ENCODE peak calls at places on chromosomes 2 and 18, in four cellular contexts. One of them, this sample, is unnamed.

GRCh38 chr2:89763254-89763580 is 1071.7 kb downstream of the RPIA start:
- DNase-seq in upper lobe of left lung: no peak
- DNase-seq in GM23338: peak; percentile 83
- DNase-seq in suprapubic skin: peak; percentile 59
- DNase-seq in this sample: peak; percentile 75

GRCh38 chr2:189210250-189211075 is 30.9 kb upstream of the COL5A2 start:
- DNase-seq in upper lobe of left lung: no peak
- DNase-seq in GM23338: no peak
- DNase-seq in suprapubic skin: peak; percentile 57
- DNase-seq in this sample: no peak

GRCh38 chr2:9071032-9071431 is 67.5 kb upstream of the MBOAT2 start:
- DNase-seq in upper lobe of left lung: peak; percentile 55
- DNase-seq in GM23338: no peak
- DNase-seq in suprapubic skin: no peak
- DNase-seq in this sample: no peak

GRCh38 chr2:28633739-28634138 is 117.9 kb upstream of the PPP1CB start:
- DNase-seq in upper lobe of left lung: no peak
- DNase-seq in GM23338: no peak
- DNase-seq in suprapubic skin: no peak
- DNase-seq in this sample: no peak

GRCh38 chr2:55490554-55490953 is 29.0 kb upstream of the CFAP36 start:
- DNase-seq in upper lobe of left lung: peak; percentile 45
- DNase-seq in GM23338: peak; percentile 68
- DNase-seq in suprapubic skin: no peak
- DNase-seq in this sample: no peak

GRCh38 chr2:231526341-231527090 is 3.7 kb downstream of the NMUR1 start:
- DNase-seq in upper lobe of left lung: no peak
- DNase-seq in GM23338: no peak
- DNase-seq in suprapubic skin: no peak
- DNase-seq in this sample: no peak

GRCh38 chr2:203559640-203560039 is 24.5 kb upstream of the RAPH1 start:
- DNase-seq in upper lobe of left lung: no peak
- DNase-seq in GM23338: no peak
- DNase-seq in suprapubic skin: no peak
- DNase-seq in this sample: no peak

GRCh38 chr2:18690342-18690741 is 101.0 kb upstream of the NT5C1B start:
- DNase-seq in upper lobe of left lung: no peak
- DNase-seq in GM23338: peak; percentile 84
- DNase-seq in suprapubic skin: no peak
- DNase-seq in this sample: no peak

GRCh38 chr2:230457073-230457768 is 41.2 kb downstream of the SP100 start:
- DNase-seq in upper lobe of left lung: peak; percentile 50
- DNase-seq in GM23338: no peak
- DNase-seq in suprapubic skin: no peak
- DNase-seq in this sample: no peak

GRCh38 chr18:61448316-61448715 is 115.1 kb downstream of the CDH20 start:
- DNase-seq in upper lobe of left lung: no peak
- DNase-seq in GM23338: no peak
- DNase-seq in suprapubic skin: no peak
- DNase-seq in this sample: no peak

GRCh38 chr2:46258937-46259781 is 38.0 kb upstream of the EPAS1 start:
- DNase-seq in upper lobe of left lung: no peak
- DNase-seq in GM23338: no peak
- DNase-seq in suprapubic skin: peak; percentile 34
- DNase-seq in this sample: no peak

GRCh38 chr2:187526776-187527175 is 27.5 kb downstream of the TFPI start:
- DNase-seq in upper lobe of left lung: no peak
- DNase-seq in GM23338: no peak
- DNase-seq in suprapubic skin: no peak
- DNase-seq in this sample: no peak

GRCh38 chr2:187397870-187398269 is 50.2 kb downstream of the CALCRL start:
- DNase-seq in upper lobe of left lung: no peak
- DNase-seq in GM23338: no peak
- DNase-seq in suprapubic skin: no peak
- DNase-seq in this sample: no peak

GRCh38 chr2:120566331-120567035 is 169.2 kb upstream of the GLI2 start:
- DNase-seq in upper lobe of left lung: no peak
- DNase-seq in GM23338: no peak
- DNase-seq in suprapubic skin: no peak
- DNase-seq in this sample: no peak

GRCh38 chr2:166239548-166239947 is 111.7 kb upstream of the SCN1A start:
- DNase-seq in upper lobe of left lung: no peak
- DNase-seq in GM23338: no peak
- DNase-seq in suprapubic skin: no peak
- DNase-seq in this sample: no peak

GRCh38 chr2:236712304-236712703 is 142.7 kb downstream of the ACKR3 start:
- DNase-seq in upper lobe of left lung: no peak
- DNase-seq in GM23338: no peak
- DNase-seq in suprapubic skin: no peak
- DNase-seq in this sample: no peak

GRCh38 chr2:1835581-1836201 is 91.4 kb upstream of the PXDN start:
- DNase-seq in upper lobe of left lung: no peak
- DNase-seq in GM23338: no peak
- DNase-seq in suprapubic skin: no peak
- DNase-seq in this sample: no peak

GRCh38 chr18:50401888-50402287 is 27.0 kb downstream of the SKA1 start:
- DNase-seq in upper lobe of left lung: peak; percentile 54
- DNase-seq in GM23338: peak; percentile 77
- DNase-seq in suprapubic skin: no peak
- DNase-seq in this sample: no peak

GRCh38 chr18:12307251-12307736 is 747 bp upstream of the TUBB6 start:
- DNase-seq in upper lobe of left lung: no peak
- DNase-seq in GM23338: peak; percentile 64
- DNase-seq in suprapubic skin: peak; percentile 72
- DNase-seq in this sample: peak; percentile 79

GRCh38 chr2:61597300-61598289 is 59.4 kb upstream of the XPO1 start:
- DNase-seq in upper lobe of left lung: no peak
- DNase-seq in GM23338: peak; percentile 92
- DNase-seq in suprapubic skin: no peak
- DNase-seq in this sample: no peak

GRCh38 chr2:73291461-73292315 is 1.7 kb downstream of the EGR4 start:
- DNase-seq in upper lobe of left lung: no peak
- DNase-seq in GM23338: peak; percentile 79
- DNase-seq in suprapubic skin: no peak
- DNase-seq in this sample: peak; percentile 74

GRCh38 chr2:224658776-224659175 is 57.4 kb downstream of the CCDC195 start:
- DNase-seq in upper lobe of left lung: no peak
- DNase-seq in GM23338: no peak
- DNase-seq in suprapubic skin: no peak
- DNase-seq in this sample: no peak

GRCh38 chr2:174902491-174903242 is 102.5 kb downstream of the CHN1 start:
- DNase-seq in upper lobe of left lung: no peak
- DNase-seq in GM23338: no peak
- DNase-seq in suprapubic skin: no peak
- DNase-seq in this sample: no peak

GRCh38 chr2:145987797-145988196 is 1467.9 kb upstream of the ZEB2 start:
- DNase-seq in upper lobe of left lung: no peak
- DNase-seq in GM23338: no peak
- DNase-seq in suprapubic skin: no peak
- DNase-seq in this sample: no peak

GRCh38 chr2:234996467-234997270 is 44.9 kb downstream of the SH3BP4 start:
- DNase-seq in upper lobe of left lung: no peak
- DNase-seq in GM23338: peak; percentile 96
- DNase-seq in suprapubic skin: no peak
- DNase-seq in this sample: no peak
- TF ChIP-seq POLR2AphosphoS5 in upper lobe of left lung: no peak
- TF ChIP-seq POLR2AphosphoS5 in GM23338: no peak
- TF ChIP-seq POLR2AphosphoS5 in suprapubic skin: no peak
- TF ChIP-seq POLR2AphosphoS5 in this sample: no peak

DNA sequence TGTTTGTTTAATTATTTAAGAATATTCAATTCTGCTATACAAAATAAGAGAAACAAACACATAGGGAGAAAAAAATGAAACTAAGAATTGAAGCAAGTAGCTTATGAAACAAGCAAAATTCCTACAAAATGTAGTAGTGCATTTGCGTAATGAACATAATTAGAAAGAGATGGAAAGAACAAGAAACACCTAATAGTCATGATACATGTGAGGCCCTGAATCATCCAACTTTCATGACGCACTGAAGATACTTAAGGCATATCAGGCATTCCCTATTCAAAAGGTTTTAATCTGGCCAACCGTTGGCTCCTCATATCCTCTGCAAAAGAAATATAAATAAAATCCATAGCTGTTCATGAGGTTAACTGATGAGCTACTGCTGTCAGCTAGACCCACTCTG is 14.5 kb upstream of the NAB1 start:
- DNase-seq in upper lobe of left lung: no peak
- DNase-seq in GM23338: no peak
- DNase-seq in suprapubic skin: no peak
- DNase-seq in this sample: no peak
- H3K27ac ChIP-seq in upper lobe of left lung: no peak overlapping the region
- H3K27ac ChIP-seq in GM23338: no peak overlapping the region
- H3K27ac ChIP-seq in suprapubic skin: no peak overlapping the region
- H3K27ac ChIP-seq in this sample: no peak overlapping the region

GRCh38 chr2:64988420-64989125 is 626 bp upstream of the SLC1A4 start:
- DNase-seq in upper lobe of left lung: peak; percentile 70
- DNase-seq in GM23338: peak; percentile 66
- DNase-seq in suprapubic skin: peak; percentile 68
- DNase-seq in this sample: peak; percentile 85
- TF ChIP-seq POLR2AphosphoS5 in upper lobe of left lung: no peak
- TF ChIP-seq POLR2AphosphoS5 in GM23338: peak; percentile 16
- TF ChIP-seq POLR2AphosphoS5 in suprapubic skin: no peak
- TF ChIP-seq POLR2AphosphoS5 in this sample: peak; percentile 67

GRCh38 chr2:108316194-108316880 is 27.6 kb downstream of the SULT1C2 start:
- DNase-seq in upper lobe of left lung: no peak
- DNase-seq in GM23338: peak; percentile 34
- DNase-seq in suprapubic skin: no peak
- DNase-seq in this sample: no peak
- H3K27ac ChIP-seq in upper lobe of left lung: peak overlapping the region; percentile 21
- H3K27ac ChIP-seq in GM23338: peak overlapping the region; percentile 22
- H3K27ac ChIP-seq in suprapubic skin: no peak overlapping the region
- H3K27ac ChIP-seq in this sample: no peak overlapping the region

GRCh38 chr2:86807462-86808275 is 17.0 kb upstream of the CD8A start:
- DNase-seq in upper lobe of left lung: peak; percentile 59
- DNase-seq in GM23338: peak; percentile 82
- DNase-seq in suprapubic skin: no peak
- DNase-seq in this sample: peak; percentile 91
- TF ChIP-seq POLR2AphosphoS5 in upper lobe of left lung: no peak
- TF ChIP-seq POLR2AphosphoS5 in GM23338: no peak
- TF ChIP-seq POLR2AphosphoS5 in suprapubic skin: no peak
- TF ChIP-seq POLR2AphosphoS5 in this sample: peak; percentile 86

GRCh38 chr2:191432121-191432520 is 186.9 kb downstream of the MYO1B start:
- DNase-seq in upper lobe of left lung: no peak
- DNase-seq in GM23338: no peak
- DNase-seq in suprapubic skin: no peak
- DNase-seq in this sample: no peak
- H3K27ac ChIP-seq in upper lobe of left lung: no peak overlapping the region
- H3K27ac ChIP-seq in GM23338: no peak overlapping the region
- H3K27ac ChIP-seq in suprapubic skin: no peak overlapping the region
- H3K27ac ChIP-seq in this sample: no peak overlapping the region

DNA sequence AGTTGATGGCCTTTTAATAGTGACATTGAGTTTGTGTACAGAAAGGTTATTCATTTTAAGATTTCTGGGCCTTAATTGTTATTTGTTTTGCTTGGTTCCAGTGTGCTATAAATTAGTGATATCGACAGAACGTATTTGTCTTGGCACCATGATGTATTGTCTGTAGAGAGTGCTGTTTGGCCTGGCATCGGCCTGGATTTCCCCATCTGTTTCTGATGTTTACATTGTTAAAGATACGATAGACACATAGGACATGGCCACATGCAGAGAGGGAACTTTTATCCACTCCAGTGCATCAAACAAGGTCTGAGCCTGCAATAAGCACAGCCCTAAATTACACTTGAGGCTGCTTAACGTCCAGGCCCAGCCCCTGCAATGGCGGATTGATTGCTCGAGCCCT is 144.7 kb downstream of the SLC4A3 start:
- DNase-seq in upper lobe of left lung: no peak
- DNase-seq in GM23338: no peak
- DNase-seq in suprapubic skin: no peak
- DNase-seq in this sample: no peak
- TF ChIP-seq POLR2AphosphoS5 in upper lobe of left lung: no peak
- TF ChIP-seq POLR2AphosphoS5 in GM23338: no peak
- TF ChIP-seq POLR2AphosphoS5 in suprapubic skin: no peak
- TF ChIP-seq POLR2AphosphoS5 in this sample: no peak

GRCh38 chr18:44821924-44822323 is 141.2 kb downstream of the SETBP1 start:
- DNase-seq in upper lobe of left lung: no peak
- DNase-seq in GM23338: no peak
- DNase-seq in suprapubic skin: no peak
- DNase-seq in this sample: no peak
- H3K27ac ChIP-seq in upper lobe of left lung: no peak overlapping the region
- H3K27ac ChIP-seq in GM23338: no peak overlapping the region
- H3K27ac ChIP-seq in suprapubic skin: no peak overlapping the region
- H3K27ac ChIP-seq in this sample: no peak overlapping the region

GRCh38 chr18:9175115-9175514 is 38.5 kb downstream of the ANKRD12 start:
- DNase-seq in upper lobe of left lung: no peak
- DNase-seq in GM23338: no peak
- DNase-seq in suprapubic skin: no peak
- DNase-seq in this sample: no peak
- TF ChIP-seq POLR2AphosphoS5 in upper lobe of left lung: no peak
- TF ChIP-seq POLR2AphosphoS5 in GM23338: no peak
- TF ChIP-seq POLR2AphosphoS5 in suprapubic skin: no peak
- TF ChIP-seq POLR2AphosphoS5 in this sample: no peak

GRCh38 chr2:70498054-70498453 is 55.6 kb downstream of the TGFA start:
- DNase-seq in upper lobe of left lung: no peak
- DNase-seq in GM23338: peak; percentile 72
- DNase-seq in suprapubic skin: no peak
- DNase-seq in this sample: no peak
- H3K27ac ChIP-seq in upper lobe of left lung: no peak overlapping the region
- H3K27ac ChIP-seq in GM23338: no peak overlapping the region
- H3K27ac ChIP-seq in suprapubic skin: no peak overlapping the region
- H3K27ac ChIP-seq in this sample: no peak overlapping the region